ENCODE peak calls at places on chromosomes 4 and X, in ten cellular contexts. W is AG08396; Y is brain microvascular endothelial cell; A is stomach; H is adrenal gland; T is naive thymus-derived CD4-positive, alpha-beta T cell; R is mesothelial cell of epicardium; N is breast epithelium; L is NCI-H1092 treated with DMSO at 0.1 percent for 48 hours; O is IMR-90. F is an unnamed sample.

GRCh38 chr4:25441519-25442117 is 64.6 kb downstream of the ANAPC4 start:
- DNase-seq in W (peak; percentile 46), T (no peak), L (peak; percentile 80), A (peak; percentile 68), R (peak; percentile 66), O (peak; percentile 59), Y (peak; percentile 68), H (peak; percentile 84), N (peak; percentile 48), F (peak; percentile 61)

GRCh38 chrX:15493118-15494082 is at the start of gene PIR:
- DNase-seq in A (peak; percentile 89), L (peak; percentile 78), O (peak; percentile 80), H (peak; percentile 91), N (peak; percentile 71), W (peak; percentile 90), T (peak; percentile 19), R (peak; percentile 85), Y (peak; percentile 77), F (peak; percentile 45)

GRCh38 chrX:129957241-129958099 is 25.0 kb upstream of the BCORL1 start:
- DNase-seq in T (no peak), O (peak; percentile 16), W (peak; percentile 58), A (peak; percentile 70), Y (no peak), H (peak; percentile 69), N (no peak), R (no peak), L (peak; percentile 25), F (peak; percentile 68)

GRCh38 chr4:183008492-183008891 is 90.6 kb upstream of the WWC2 start:
- DNase-seq in H (no peak), L (no peak), N (no peak), A (no peak), Y (no peak), O (no peak), T (no peak), R (no peak), W (no peak), F (no peak)

GRCh38 chr4:107685740-107686139 is 34.3 kb downstream of the PAPSS1 start:
- DNase-seq in L (no peak), N (no peak), O (no peak), H (no peak), W (no peak), R (no peak), A (no peak), Y (no peak), T (no peak), F (no peak)

GRCh38 chr4:1345905-1346780 is 865 bp upstream of the UVSSA start:
- DNase-seq in N (peak; percentile 39), A (peak; percentile 42), O (peak; percentile 16), Y (peak; percentile 40), T (peak; percentile 58), R (peak; percentile 73), H (peak; percentile 82), L (peak; percentile 57), W (peak; percentile 66), F (peak; percentile 85)

GRCh38 chrX:32877592-32877991 is 333.8 kb downstream of the DMD start:
- DNase-seq in N (peak; percentile 69), T (no peak), W (no peak), O (peak; percentile 41), A (no peak), H (no peak), R (no peak), L (no peak), Y (peak; percentile 61), F (no peak)

GRCh38 chr4:53128959-53129358 is 236.9 kb downstream of the SCFD2 start:
- DNase-seq in N (no peak), Y (no peak), O (no peak), R (no peak), A (no peak), W (no peak), T (no peak), L (peak; percentile 28), H (peak; percentile 78), F (no peak)

GRCh38 chr4:40915318-40916217 is 165.8 kb downstream of the NSUN7 start:
- DNase-seq in Y (peak; percentile 47), R (no peak), W (no peak), O (peak; percentile 57), A (no peak), N (no peak), T (no peak), L (no peak), H (no peak), F (no peak)

GRCh38 chr4:44927361-44928061 is 201.2 kb upstream of the GNPDA2 start:
- DNase-seq in A (no peak), W (no peak), R (no peak), T (no peak), N (no peak), Y (no peak), L (peak; percentile 22), O (peak; percentile 14), H (no peak), F (peak; percentile 1)

GRCh38 chr4:82437285-82438005 is 7.1 kb downstream of the ENOPH1 start:
- DNase-seq in L (no peak), W (peak; percentile 26), O (peak; percentile 44), H (no peak), T (no peak), A (no peak), R (no peak), N (peak; percentile 44), Y (no peak), F (no peak)

GRCh38 chrX:115344885-115345653 is 55.6 kb downstream of the LUZP4 start:
- DNase-seq in N (peak; percentile 84), L (peak; percentile 94), T (no peak), O (peak; percentile 95), W (peak; percentile 89), H (peak; percentile 93), Y (peak; percentile 96), R (peak; percentile 92), A (peak; percentile 65), F (peak; percentile 49)

GRCh38 chr4:71189471-71189870 is 149.3 kb upstream of the SLC4A4 start:
- DNase-seq in W (peak; percentile 24), A (no peak), L (no peak), Y (peak; percentile 74), N (no peak), O (peak; percentile 86), R (no peak), T (no peak), H (no peak), F (no peak)

GRCh38 chr4:184688447-184688846 is 38.9 kb downstream of the PRIMPOL start:
- DNase-seq in N (no peak), T (no peak), R (no peak), A (no peak), Y (peak; percentile 92), H (no peak), O (peak; percentile 95), L (no peak), W (peak; percentile 60), F (no peak)

GRCh38 chr4:185710487-185710995 is 101.5 kb downstream of the SORBS2 start:
- DNase-seq in Y (no peak), W (no peak), H (peak; percentile 80), N (peak; percentile 50), R (no peak), O (no peak), L (no peak), A (no peak), T (no peak), F (no peak)

GRCh38 chr4:158122501-158122900 is 50.3 kb downstream of the GASK1B start:
- DNase-seq in Y (no peak), H (no peak), A (no peak), N (no peak), O (peak; percentile 55), T (no peak), R (no peak), L (no peak), W (no peak), F (no peak)

GRCh38 chrX:137428777-137429564 is 137.0 kb upstream of the ZIC3 start:
- DNase-seq in W (no peak), T (no peak), R (no peak), N (no peak), Y (no peak), A (no peak), L (no peak), H (no peak), O (no peak), F (no peak)

GRCh38 chr4:113952452-113953029 is 26.9 kb downstream of the ARSJ start:
- DNase-seq in L (peak; percentile 65), Y (peak; percentile 74), A (no peak), T (peak; percentile 8), O (peak; percentile 62), H (no peak), N (no peak), R (no peak), W (no peak), F (no peak)

GRCh38 chrX:133783273-133783672 is 202.1 kb downstream of the GPC3 start:
- DNase-seq in H (no peak), A (no peak), O (no peak), W (no peak), N (no peak), T (no peak), Y (no peak), R (no peak), L (no peak), F (no peak)

GRCh38 chrX:45142185-45142584 is 58.5 kb downstream of the DIPK2B start:
- DNase-seq in L (no peak), H (no peak), A (no peak), W (no peak), R (no peak), Y (no peak), O (no peak), T (no peak), N (no peak), F (no peak)

GRCh38 chr4:41324861-41325260 is 68.1 kb downstream of the UCHL1 start:
- DNase-seq in A (no peak), L (no peak), R (no peak), O (no peak), N (no peak), T (no peak), H (no peak), W (no peak), Y (no peak), F (no peak)

GRCh38 chrX:33160273-33160672 is 51.1 kb downstream of the DMD start:
- DNase-seq in A (no peak), N (no peak), Y (no peak), O (no peak), R (no peak), T (no peak), W (no peak), L (no peak), H (no peak), F (no peak)

GRCh38 chrX:110407910-110408545 is 49.4 kb downstream of the RTL9 start:
- DNase-seq in T (peak; percentile 46), L (peak; percentile 65), W (peak; percentile 51), R (peak; percentile 73), A (no peak), H (peak; percentile 64), Y (peak; percentile 63), O (peak; percentile 71), N (peak; percentile 27), F (no peak)

F was measured in HuH-7.5.